ENCODE peak calls at places on chromosomes 4 and X, in four cellular contexts. One of them, this sample, is unnamed.

GRCh38 chrX:51487960-51488267 is 8.5 kb downstream of the NUDT11 start:
- DNase-seq in epithelial cell of esophagus: no peak
- DNase-seq in ELR: no peak
- DNase-seq in nephron progenitor cell: no peak
- DNase-seq in this sample: peak

GRCh38 chr4:52780627-52781354 is 29.6 kb upstream of the ERVMER34-1 start:
- DNase-seq in epithelial cell of esophagus: peak
- DNase-seq in ELR: peak
- DNase-seq in nephron progenitor cell: no peak
- DNase-seq in this sample: peak

GRCh38 chrX:70030242-70030823 is 19.4 kb downstream of the AWAT2 start:
- DNase-seq in ELR: peak
- DNase-seq in nephron progenitor cell: peak
- DNase-seq in epithelial cell of esophagus: peak
- DNase-seq in this sample: peak

GRCh38 chr4:171561419-171561818 is 251.8 kb upstream of the GALNTL6 start:
- DNase-seq in ELR: no peak
- DNase-seq in nephron progenitor cell: no peak
- DNase-seq in epithelial cell of esophagus: no peak
- DNase-seq in this sample: no peak

GRCh38 chrX:65463550-65463949 is 71.0 kb downstream of the LAS1L start:
- DNase-seq in nephron progenitor cell: no peak
- DNase-seq in ELR: peak
- DNase-seq in epithelial cell of esophagus: no peak
- DNase-seq in this sample: peak

GRCh38 chr4:156779774-156780173 is 191.8 kb downstream of the PDGFC start:
- DNase-seq in nephron progenitor cell: no peak
- DNase-seq in ELR: peak
- DNase-seq in epithelial cell of esophagus: peak
- DNase-seq in this sample: peak

GRCh38 chr4:148951346-148951745 is 509.1 kb upstream of the NR3C2 start:
- DNase-seq in ELR: peak
- DNase-seq in epithelial cell of esophagus: peak
- DNase-seq in nephron progenitor cell: no peak
- DNase-seq in this sample: no peak

GRCh38 chrX:100979881-100980607 is 10.5 kb downstream of the ARL13A start:
- DNase-seq in ELR: peak
- DNase-seq in epithelial cell of esophagus: peak
- DNase-seq in nephron progenitor cell: no peak
- DNase-seq in this sample: peak

GRCh38 chr4:36024901-36025610 is 219.3 kb downstream of the ARAP2 start:
- DNase-seq in epithelial cell of esophagus: peak
- DNase-seq in nephron progenitor cell: no peak
- DNase-seq in ELR: peak
- DNase-seq in this sample: no peak

GRCh38 chr4:141350122-141350904 is 129.6 kb downstream of the ZNF330 start:
- DNase-seq in epithelial cell of esophagus: peak
- DNase-seq in nephron progenitor cell: no peak
- DNase-seq in ELR: peak
- DNase-seq in this sample: peak

GRCh38 chr4:39169426-39169825 is 12.9 kb upstream of the WDR19 start:
- DNase-seq in ELR: peak
- DNase-seq in epithelial cell of esophagus: no peak
- DNase-seq in nephron progenitor cell: no peak
- DNase-seq in this sample: peak

GRCh38 chrX:30141966-30142365 is 73.4 kb upstream of the MAGEB2 start:
- DNase-seq in epithelial cell of esophagus: peak
- DNase-seq in nephron progenitor cell: peak
- DNase-seq in ELR: peak
- DNase-seq in this sample: peak

GRCh38 chr4:7419961-7420660 is 14.6 kb downstream of the PSAPL1 start:
- DNase-seq in epithelial cell of esophagus: no peak
- DNase-seq in ELR: no peak
- DNase-seq in nephron progenitor cell: no peak
- DNase-seq in this sample: no peak

GRCh38 chrX:153903991-153904957 is at the start of gene AVPR2:
- DNase-seq in ELR: no peak
- DNase-seq in nephron progenitor cell: no peak
- DNase-seq in epithelial cell of esophagus: no peak
- DNase-seq in this sample: no peak

GRCh38 chr4:82905205-82905604 is 4.7 kb downstream of the THAP9 start:
- DNase-seq in ELR: peak
- DNase-seq in nephron progenitor cell: no peak
- DNase-seq in epithelial cell of esophagus: peak
- DNase-seq in this sample: peak

GRCh38 chrX:41718481-41719245 is 5.3 kb upstream of the GPR82 start:
- DNase-seq in nephron progenitor cell: peak
- DNase-seq in epithelial cell of esophagus: no peak
- DNase-seq in ELR: no peak
- DNase-seq in this sample: no peak

GRCh38 chrX:74343970-74344622 is 40.1 kb downstream of the ZCCHC13 start:
- DNase-seq in ELR: peak
- DNase-seq in nephron progenitor cell: peak
- DNase-seq in epithelial cell of esophagus: peak
- DNase-seq in this sample: peak

GRCh38 chrX:47581731-47582647 is at the start of gene TIMP1:
- DNase-seq in epithelial cell of esophagus: peak
- DNase-seq in nephron progenitor cell: peak
- DNase-seq in ELR: peak
- DNase-seq in this sample: peak

GRCh38 chrX:83416273-83416672 is 91.8 kb upstream of the POU3F4 start:
- DNase-seq in nephron progenitor cell: no peak
- DNase-seq in ELR: peak
- DNase-seq in epithelial cell of esophagus: peak
- DNase-seq in this sample: no peak

GRCh38 chr4:184118516-184118915 is 99.2 kb downstream of the ENPP6 start:
- DNase-seq in ELR: no peak
- DNase-seq in nephron progenitor cell: no peak
- DNase-seq in epithelial cell of esophagus: no peak
- DNase-seq in this sample: no peak

GRCh38 chrX:40920351-40920750 is 164.9 kb upstream of the USP9X start:
- DNase-seq in epithelial cell of esophagus: no peak
- DNase-seq in ELR: no peak
- DNase-seq in nephron progenitor cell: no peak
- DNase-seq in this sample: no peak